ENCODE peak calls at places on chromosome 21, in five cellular contexts. Q, W, F, E and L are unnamed samples.

GRCh38 chr21:37082856-37083611 is 10.0 kb downstream of the TTC3 start:
- DNase-seq in Q (no peak), W (no peak), E (no peak), F (peak), L (no peak)

GRCh38 chr21:37281993-37282392 is 14.9 kb upstream of the VPS26C start:
- DNase-seq in Q (no peak), F (no peak), W (no peak), E (peak), L (no peak)

GRCh38 chr21:32777269-32777668 is 5.7 kb upstream of the PAXBP1 start:
- DNase-seq in Q (no peak), W (no peak), F (no peak), E (no peak), L (no peak)

GRCh38 chr21:18954415-18954972 is 550.9 kb upstream of the TMPRSS15 start:
- DNase-seq in E (no peak), W (no peak), F (no peak), Q (no peak), L (no peak)

GRCh38 chr21:26769613-26770188 is 75.5 kb downstream of the ADAMTS1 start:
- DNase-seq in Q (peak), E (no peak), W (no peak), F (peak), L (peak)

GRCh38 chr21:22813201-22813600 is 1815.0 kb downstream of the NCAM2 start:
- DNase-seq in Q (no peak), F (no peak), E (no peak), W (no peak), L (no peak)

GRCh38 chr21:33947451-33948095 is 32.0 kb upstream of the ATP5PO start:
- DNase-seq in F (peak), W (peak), E (peak), Q (peak), L (peak)

GRCh38 chr21:15826147-15826780 is 96.5 kb downstream of the USP25 start:
- DNase-seq in W (no peak), Q (no peak), F (peak), E (peak), L (peak)

GRCh38 chr21:18026359-18026758 is 207.2 kb upstream of the C21orf91 start:
- DNase-seq in W (no peak), Q (no peak), F (no peak), E (no peak), L (no peak)

GRCh38 chr21:45325206-45326168 is 37.8 kb upstream of the POFUT2 start:
- DNase-seq in W (no peak), E (no peak), F (no peak), Q (peak), L (no peak)

GRCh38 chr21:45323487-45324380 is 36.0 kb upstream of the POFUT2 start:
- DNase-seq in Q (peak), E (no peak), W (no peak), F (no peak), L (no peak)

GRCh38 chr21:45322960-45323461 is 35.3 kb upstream of the POFUT2 start:
- DNase-seq in W (no peak), F (no peak), Q (peak), E (no peak), L (no peak)

GRCh38 chr21:45326169-45326833 is 38.6 kb upstream of the POFUT2 start:
- DNase-seq in W (no peak), F (no peak), E (no peak), Q (peak), L (no peak)

GRCh38 chr21:45324430-45325205 is 36.9 kb upstream of the POFUT2 start:
- DNase-seq in E (no peak), W (no peak), Q (peak), F (no peak), L (no peak)
- TF ChIP-seq CTCF in E (no peak), W (no peak), Q (peak), F (no peak), L (no peak)

GRCh38 chr21:42317826-42318746 is 2.9 kb upstream of the TFF3 start:
- DNase-seq in W (no peak), E (no peak), F (no peak), Q (no peak), L (no peak)

GRCh38 chr21:42321231-42321630 is 6.0 kb upstream of the TFF3 start:
- DNase-seq in F (no peak), W (no peak), E (no peak), Q (peak), L (no peak)

GRCh38 chr21:42319851-42320602 is 4.8 kb upstream of the TFF3 start:
- DNase-seq in W (no peak), E (no peak), Q (peak), F (no peak), L (no peak)

GRCh38 chr21:42320791-42321190 is 5.6 kb upstream of the TFF3 start:
- DNase-seq in E (no peak), F (no peak), Q (no peak), W (no peak), L (no peak)

DNA sequence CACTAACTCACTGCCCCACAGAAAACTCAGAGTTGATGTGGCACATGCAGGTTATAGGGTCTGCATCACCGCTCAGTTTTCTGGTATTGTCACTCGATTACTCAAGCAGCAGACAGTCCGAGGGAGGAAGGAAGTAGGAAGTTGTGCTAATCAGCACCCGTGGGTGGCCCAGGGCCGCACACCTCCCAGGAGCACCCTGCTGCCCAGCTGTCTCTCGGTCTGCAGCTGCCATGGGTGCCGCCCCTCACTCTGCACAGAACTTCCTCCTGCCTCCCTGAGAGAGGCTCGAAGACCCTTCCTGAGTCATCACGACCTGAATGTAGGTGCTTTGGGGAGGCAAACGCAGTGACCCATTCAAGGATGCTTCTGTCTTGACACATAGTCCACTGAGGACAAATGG is 4.2 kb upstream of the TFF3 start:
- DNase-seq in E (no peak), W (no peak), F (no peak), Q (no peak), L (no peak)
- H3K4me3 ChIP-seq in E (no peak), W (no peak), F (no peak), Q (no peak), L (no peak)

GRCh38 chr21:28509031-28509430 is 483.6 kb downstream of the LTN1 start:
- DNase-seq in E (no peak), F (no peak), W (no peak), Q (no peak), L (no peak)
- TF ChIP-seq CTCF in E (no peak), F (no peak), W (no peak), Q (no peak), L (no peak)

GRCh38 chr21:35624896-35625295 is 435.4 kb downstream of the SETD4 start:
- DNase-seq in F (no peak), W (no peak), Q (no peak), E (no peak), L (no peak)
- H3K4me3 ChIP-seq in F (no peak), W (no peak), Q (no peak), E (no peak), L (no peak)

GRCh38 chr21:25607151-25607811 is at the start of gene MRPL39:
- DNase-seq in E (peak), F (peak), Q (peak), W (peak), L (peak)

DNA sequence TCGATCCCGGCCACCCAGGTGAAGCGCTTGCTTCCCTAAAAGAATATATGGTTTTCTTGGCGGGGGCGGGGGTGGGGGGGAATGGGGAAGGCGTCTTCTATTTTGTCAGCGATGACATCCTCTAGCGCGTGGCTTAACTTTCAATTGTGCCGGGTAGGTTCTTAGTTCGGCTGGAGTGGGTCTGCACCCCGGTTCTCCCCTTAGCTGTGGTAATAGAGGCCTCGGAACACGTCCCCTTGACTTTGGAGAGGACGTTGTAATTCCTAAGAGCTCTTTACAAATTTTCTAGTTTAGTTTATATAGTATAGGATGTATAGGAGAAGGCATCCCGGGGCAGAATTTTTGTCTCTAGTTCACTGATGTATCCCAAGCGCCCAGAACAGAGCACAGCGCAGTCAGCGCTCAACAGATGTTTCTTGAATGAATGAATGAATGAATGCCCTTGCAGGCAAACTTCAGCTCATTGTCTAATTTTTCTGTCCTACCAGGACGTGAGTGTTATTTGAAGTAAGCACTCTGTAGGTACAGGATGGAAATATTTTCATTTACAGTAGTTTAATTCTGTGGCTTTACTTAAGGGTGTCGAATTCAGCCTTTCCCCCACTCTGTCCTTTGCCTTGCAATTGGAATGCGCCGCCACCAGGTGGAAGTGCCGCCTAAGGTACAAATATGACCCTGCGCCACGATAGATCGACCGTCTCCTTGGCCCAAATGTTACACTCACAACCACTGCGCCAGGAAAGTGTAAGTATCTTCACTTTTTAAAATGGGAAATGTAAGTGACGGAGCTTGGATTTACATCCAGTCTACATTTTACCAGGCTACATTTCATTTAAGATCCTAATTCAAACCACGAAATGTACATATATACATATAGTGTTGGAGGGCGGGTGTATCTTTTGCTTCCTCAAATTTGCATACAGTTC is 794 bp upstream of the MRPL39 start:
- DNase-seq in Q (peak), W (peak), F (peak), E (peak), L (peak)
- TF ChIP-seq CTCF in Q (peak), W (peak), F (peak), E (peak), L (peak)

GRCh38 chr21:41612674-41613250 is 104.8 kb upstream of the TMPRSS2 start:
- DNase-seq in F (no peak), E (peak), W (no peak), Q (peak), L (peak)
- H3K4me3 ChIP-seq in F (no peak), E (no peak), W (no peak), Q (peak), L (no peak)

GRCh38 chr21:44752701-44753235 is 41.4 kb upstream of the TSPEAR start:
- DNase-seq in Q (peak), E (no peak), W (peak), F (peak), L (no peak)
- TF ChIP-seq CTCF in Q (peak), E (no peak), W (no peak), F (peak), L (no peak)

GRCh38 chr21:45152265-45152746 is 77.9 kb downstream of the ADARB1 start:
- DNase-seq in E (peak), Q (no peak), W (no peak), F (no peak), L (no peak)
- H3K4me3 ChIP-seq in E (no peak), Q (no peak), W (no peak), F (no peak), L (no peak)

GRCh38 chr21:39750670-39751069 is 5.7 kb downstream of the IGSF5 start:
- DNase-seq in Q (no peak), W (no peak), F (no peak), E (no peak), L (no peak)
- TF ChIP-seq CTCF in Q (no peak), W (no peak), F (no peak), E (no peak), L (no peak)